ENCODE peak calls at places on chromosomes 3 and 15, in nine cellular contexts. One of them, this sample, is unnamed.

GRCh38 chr3:52983336-52983807 is 62.5 kb downstream of the SFMBT1 start:
- DNase-seq in AG09309: no peak
- DNase-seq in kidney epithelial cell: no peak
- DNase-seq in fibroblast of the aortic adventitia: no peak
- DNase-seq in mucosa of descending colon: no peak
- DNase-seq in kidney: no peak
- DNase-seq in IMR-90: no peak
- DNase-seq in PC-9: no peak
- DNase-seq in sigmoid colon: no peak
- DNase-seq in this sample: no peak

GRCh38 chr15:52496776-52497470 is 31.8 kb downstream of the MYO5A start:
- DNase-seq in AG09309: no peak
- DNase-seq in kidney epithelial cell: peak; percentile 80
- DNase-seq in fibroblast of the aortic adventitia: peak; percentile 38
- DNase-seq in mucosa of descending colon: no peak
- DNase-seq in kidney: no peak
- DNase-seq in IMR-90: peak; percentile 87
- DNase-seq in PC-9: peak; percentile 61
- DNase-seq in sigmoid colon: no peak
- DNase-seq in this sample: no peak

GRCh38 chr3:106963446-106963845 is 413.8 kb upstream of the CCDC54 start:
- DNase-seq in AG09309: peak; percentile 17
- DNase-seq in kidney epithelial cell: no peak
- DNase-seq in fibroblast of the aortic adventitia: peak; percentile 66
- DNase-seq in mucosa of descending colon: no peak
- DNase-seq in kidney: no peak
- DNase-seq in IMR-90: peak; percentile 59
- DNase-seq in PC-9: peak; percentile 43
- DNase-seq in sigmoid colon: no peak
- DNase-seq in this sample: peak; percentile 51

GRCh38 chr3:162938073-162938472 is 1441.5 kb downstream of the OTOL1 start:
- DNase-seq in AG09309: no peak
- DNase-seq in kidney epithelial cell: no peak
- DNase-seq in fibroblast of the aortic adventitia: no peak
- DNase-seq in mucosa of descending colon: no peak
- DNase-seq in kidney: no peak
- DNase-seq in IMR-90: no peak
- DNase-seq in PC-9: no peak
- DNase-seq in sigmoid colon: no peak
- DNase-seq in this sample: no peak

GRCh38 chr15:70093481-70094309 is 4.0 kb downstream of the TLE3 start:
- DNase-seq in AG09309: no peak
- DNase-seq in kidney epithelial cell: no peak
- DNase-seq in fibroblast of the aortic adventitia: peak; percentile 76
- DNase-seq in mucosa of descending colon: no peak
- DNase-seq in kidney: no peak
- DNase-seq in IMR-90: no peak
- DNase-seq in PC-9: peak; percentile 97
- DNase-seq in sigmoid colon: no peak
- DNase-seq in this sample: peak; percentile 100

GRCh38 chr15:44584162-44584749 is 47.3 kb downstream of the EIF3J start:
- DNase-seq in AG09309: no peak
- DNase-seq in kidney epithelial cell: no peak
- DNase-seq in fibroblast of the aortic adventitia: peak; percentile 13
- DNase-seq in mucosa of descending colon: no peak
- DNase-seq in kidney: no peak
- DNase-seq in IMR-90: no peak
- DNase-seq in PC-9: peak; percentile 39
- DNase-seq in sigmoid colon: no peak
- DNase-seq in this sample: no peak

GRCh38 chr3:143354342-143354741 is 234.8 kb downstream of the CHST2 start:
- DNase-seq in AG09309: no peak
- DNase-seq in kidney epithelial cell: no peak
- DNase-seq in fibroblast of the aortic adventitia: no peak
- DNase-seq in mucosa of descending colon: no peak
- DNase-seq in kidney: no peak
- DNase-seq in IMR-90: no peak
- DNase-seq in PC-9: no peak
- DNase-seq in sigmoid colon: no peak
- DNase-seq in this sample: no peak

GRCh38 chr15:62541250-62541649 is 376.2 kb upstream of the C2CD4B start:
- DNase-seq in AG09309: no peak
- DNase-seq in kidney epithelial cell: no peak
- DNase-seq in fibroblast of the aortic adventitia: no peak
- DNase-seq in mucosa of descending colon: no peak
- DNase-seq in kidney: no peak
- DNase-seq in IMR-90: no peak
- DNase-seq in PC-9: no peak
- DNase-seq in sigmoid colon: no peak
- DNase-seq in this sample: no peak

GRCh38 chr15:70061086-70061370 is 36.7 kb downstream of the TLE3 start:
- DNase-seq in AG09309: no peak
- DNase-seq in kidney epithelial cell: peak; percentile 43
- DNase-seq in fibroblast of the aortic adventitia: no peak
- DNase-seq in mucosa of descending colon: no peak
- DNase-seq in kidney: no peak
- DNase-seq in IMR-90: no peak
- DNase-seq in PC-9: no peak
- DNase-seq in sigmoid colon: no peak
- DNase-seq in this sample: no peak

GRCh38 chr15:27254801-27255200 is 283.8 kb downstream of the GABRG3 start:
- DNase-seq in AG09309: no peak
- DNase-seq in kidney epithelial cell: no peak
- DNase-seq in fibroblast of the aortic adventitia: no peak
- DNase-seq in mucosa of descending colon: no peak
- DNase-seq in kidney: no peak
- DNase-seq in IMR-90: no peak
- DNase-seq in PC-9: no peak
- DNase-seq in sigmoid colon: no peak
- DNase-seq in this sample: no peak

GRCh38 chr15:78399081-78399480 is 38.9 kb upstream of the IREB2 start:
- DNase-seq in AG09309: no peak
- DNase-seq in kidney epithelial cell: no peak
- DNase-seq in fibroblast of the aortic adventitia: peak; percentile 36
- DNase-seq in mucosa of descending colon: no peak
- DNase-seq in kidney: no peak
- DNase-seq in IMR-90: no peak
- DNase-seq in PC-9: no peak
- DNase-seq in sigmoid colon: no peak
- DNase-seq in this sample: no peak

GRCh38 chr15:64905119-64905831 is 6.4 kb upstream of the ANKDD1A start:
- DNase-seq in AG09309: no peak
- DNase-seq in kidney epithelial cell: no peak
- DNase-seq in fibroblast of the aortic adventitia: peak; percentile 65
- DNase-seq in mucosa of descending colon: peak; percentile 81
- DNase-seq in kidney: peak; percentile 89
- DNase-seq in IMR-90: peak; percentile 60
- DNase-seq in PC-9: no peak
- DNase-seq in sigmoid colon: peak; percentile 89
- DNase-seq in this sample: no peak

GRCh38 chr3:119939087-119939486 is 155.2 kb downstream of the GSK3B start:
- DNase-seq in AG09309: no peak
- DNase-seq in kidney epithelial cell: no peak
- DNase-seq in fibroblast of the aortic adventitia: no peak
- DNase-seq in mucosa of descending colon: no peak
- DNase-seq in kidney: no peak
- DNase-seq in IMR-90: no peak
- DNase-seq in PC-9: no peak
- DNase-seq in sigmoid colon: no peak
- DNase-seq in this sample: no peak

GRCh38 chr15:62119224-62119925 is 45.7 kb downstream of the C2CD4B start:
- DNase-seq in AG09309: peak; percentile 95
- DNase-seq in kidney epithelial cell: peak; percentile 93
- DNase-seq in fibroblast of the aortic adventitia: peak; percentile 95
- DNase-seq in mucosa of descending colon: no peak
- DNase-seq in kidney: no peak
- DNase-seq in IMR-90: peak; percentile 97
- DNase-seq in PC-9: peak; percentile 84
- DNase-seq in sigmoid colon: no peak
- DNase-seq in this sample: no peak

GRCh38 chr3:35528728-35529127 is 110.6 kb upstream of the ARPP21 start:
- DNase-seq in AG09309: no peak
- DNase-seq in kidney epithelial cell: peak; percentile 37
- DNase-seq in fibroblast of the aortic adventitia: no peak
- DNase-seq in mucosa of descending colon: no peak
- DNase-seq in kidney: no peak
- DNase-seq in IMR-90: no peak
- DNase-seq in PC-9: no peak
- DNase-seq in sigmoid colon: no peak
- DNase-seq in this sample: no peak

GRCh38 chr3:183931881-183932280 is 47.2 kb upstream of the PARL start:
- DNase-seq in AG09309: no peak
- DNase-seq in kidney epithelial cell: no peak
- DNase-seq in fibroblast of the aortic adventitia: no peak
- DNase-seq in mucosa of descending colon: no peak
- DNase-seq in kidney: no peak
- DNase-seq in IMR-90: no peak
- DNase-seq in PC-9: no peak
- DNase-seq in sigmoid colon: no peak
- DNase-seq in this sample: no peak

GRCh38 chr3:183924956-183925355 is 40.3 kb upstream of the PARL start:
- DNase-seq in AG09309: no peak
- DNase-seq in kidney epithelial cell: peak; percentile 1
- DNase-seq in fibroblast of the aortic adventitia: peak; percentile 54
- DNase-seq in mucosa of descending colon: no peak
- DNase-seq in kidney: no peak
- DNase-seq in IMR-90: peak; percentile 93
- DNase-seq in PC-9: peak; percentile 86
- DNase-seq in sigmoid colon: no peak
- DNase-seq in this sample: no peak

GRCh38 chr3:183927059-183927458 is 42.4 kb upstream of the PARL start:
- DNase-seq in AG09309: no peak
- DNase-seq in kidney epithelial cell: no peak
- DNase-seq in fibroblast of the aortic adventitia: no peak
- DNase-seq in mucosa of descending colon: no peak
- DNase-seq in kidney: no peak
- DNase-seq in IMR-90: no peak
- DNase-seq in PC-9: no peak
- DNase-seq in sigmoid colon: no peak
- DNase-seq in this sample: no peak

GRCh38 chr3:183933160-183933559 is 48.5 kb upstream of the PARL start:
- DNase-seq in AG09309: no peak
- DNase-seq in kidney epithelial cell: no peak
- DNase-seq in fibroblast of the aortic adventitia: no peak
- DNase-seq in mucosa of descending colon: no peak
- DNase-seq in kidney: no peak
- DNase-seq in IMR-90: no peak
- DNase-seq in PC-9: no peak
- DNase-seq in sigmoid colon: no peak
- DNase-seq in this sample: no peak

GRCh38 chr3:183930069-183930468 is 45.4 kb upstream of the PARL start:
- DNase-seq in AG09309: no peak
- DNase-seq in kidney epithelial cell: no peak
- DNase-seq in fibroblast of the aortic adventitia: no peak
- DNase-seq in mucosa of descending colon: peak; percentile 86
- DNase-seq in kidney: no peak
- DNase-seq in IMR-90: no peak
- DNase-seq in PC-9: no peak
- DNase-seq in sigmoid colon: no peak
- DNase-seq in this sample: no peak
- H3K4me3 ChIP-seq in AG09309: no peak overlapping the region
- H3K4me3 ChIP-seq in kidney epithelial cell: no peak overlapping the region
- H3K4me3 ChIP-seq in fibroblast of the aortic adventitia: no peak overlapping the region
- H3K4me3 ChIP-seq in mucosa of descending colon: no peak overlapping the region
- H3K4me3 ChIP-seq in kidney: no peak overlapping the region
- H3K4me3 ChIP-seq in IMR-90: no peak overlapping the region
- H3K4me3 ChIP-seq in PC-9: no peak overlapping the region
- H3K4me3 ChIP-seq in sigmoid colon: no peak overlapping the region
- H3K4me3 ChIP-seq in this sample: no peak overlapping the region

GRCh38 chr3:159565313-159565712 is 423.3 kb upstream of the IL12A start:
- DNase-seq in AG09309: no peak
- DNase-seq in kidney epithelial cell: no peak
- DNase-seq in fibroblast of the aortic adventitia: no peak
- DNase-seq in mucosa of descending colon: no peak
- DNase-seq in kidney: no peak
- DNase-seq in IMR-90: no peak
- DNase-seq in PC-9: no peak
- DNase-seq in sigmoid colon: no peak
- DNase-seq in this sample: no peak
- TF ChIP-seq CTCF in AG09309: no peak
- TF ChIP-seq CTCF in kidney epithelial cell: no peak
- TF ChIP-seq CTCF in fibroblast of the aortic adventitia: no peak
- TF ChIP-seq CTCF in mucosa of descending colon: no peak
- TF ChIP-seq CTCF in kidney: no peak
- TF ChIP-seq CTCF in IMR-90: no peak
- TF ChIP-seq CTCF in PC-9: no peak
- TF ChIP-seq CTCF in sigmoid colon: no peak
- TF ChIP-seq CTCF in this sample: no peak

GRCh38 chr3:151393146-151393831 is 8.7 kb upstream of the P2RY12 start:
- DNase-seq in AG09309: no peak
- DNase-seq in kidney epithelial cell: no peak
- DNase-seq in fibroblast of the aortic adventitia: no peak
- DNase-seq in mucosa of descending colon: no peak
- DNase-seq in kidney: no peak
- DNase-seq in IMR-90: no peak
- DNase-seq in PC-9: no peak
- DNase-seq in sigmoid colon: no peak
- DNase-seq in this sample: no peak
- H3K4me3 ChIP-seq in AG09309: no peak overlapping the region
- H3K4me3 ChIP-seq in kidney epithelial cell: no peak overlapping the region
- H3K4me3 ChIP-seq in fibroblast of the aortic adventitia: no peak overlapping the region
- H3K4me3 ChIP-seq in mucosa of descending colon: no peak overlapping the region
- H3K4me3 ChIP-seq in kidney: no peak overlapping the region
- H3K4me3 ChIP-seq in IMR-90: no peak overlapping the region
- H3K4me3 ChIP-seq in PC-9: no peak overlapping the region
- H3K4me3 ChIP-seq in sigmoid colon: no peak overlapping the region
- H3K4me3 ChIP-seq in this sample: no peak overlapping the region

GRCh38 chr3:22175899-22176298 is 424.9 kb upstream of the ZNF385D start:
- DNase-seq in AG09309: no peak
- DNase-seq in kidney epithelial cell: no peak
- DNase-seq in fibroblast of the aortic adventitia: peak; percentile 16
- DNase-seq in mucosa of descending colon: no peak
- DNase-seq in kidney: no peak
- DNase-seq in IMR-90: no peak
- DNase-seq in PC-9: no peak
- DNase-seq in sigmoid colon: no peak
- DNase-seq in this sample: no peak
- TF ChIP-seq CTCF in AG09309: peak; percentile 9
- TF ChIP-seq CTCF in kidney epithelial cell: no peak
- TF ChIP-seq CTCF in fibroblast of the aortic adventitia: no peak
- TF ChIP-seq CTCF in mucosa of descending colon: no peak
- TF ChIP-seq CTCF in kidney: no peak
- TF ChIP-seq CTCF in IMR-90: no peak
- TF ChIP-seq CTCF in PC-9: peak; percentile 49
- TF ChIP-seq CTCF in sigmoid colon: no peak
- TF ChIP-seq CTCF in this sample: peak; percentile 39